ENCODE peak calls at places on chromosomes 4 and X, in five cellular contexts. One of them, this sample, is unnamed. For H3K4me1, the result is how much of the 10 kb centered on the place peaks cover.

GRCh38 chrX:81054904-81055303 is 146.8 kb downstream of the HMGN5 start:
- DNase-seq in breast epithelium: no peak
- DNase-seq in stomach: no peak
- DNase-seq in SK-N-SH: no peak
- DNase-seq in transverse colon: no peak
- DNase-seq in this sample: no peak

GRCh38 chrX:46561931-46562721 is 11.4 kb upstream of the CHST7 start:
- DNase-seq in breast epithelium: no peak
- DNase-seq in stomach: peak
- DNase-seq in SK-N-SH: no peak
- DNase-seq in transverse colon: peak
- DNase-seq in this sample: no peak

GRCh38 chr4:162282711-162283110 is 118.9 kb upstream of the FSTL5 start:
- DNase-seq in breast epithelium: no peak
- DNase-seq in stomach: no peak
- DNase-seq in SK-N-SH: no peak
- DNase-seq in transverse colon: no peak
- DNase-seq in this sample: no peak

GRCh38 chr4:785332-786073 is 40.4 kb downstream of the CPLX1 start:
- DNase-seq in breast epithelium: no peak
- DNase-seq in stomach: no peak
- DNase-seq in SK-N-SH: no peak
- DNase-seq in transverse colon: no peak
- DNase-seq in this sample: peak

GRCh38 chr4:114036426-114036825 is 57.0 kb upstream of the ARSJ start:
- DNase-seq in breast epithelium: no peak
- DNase-seq in stomach: no peak
- DNase-seq in SK-N-SH: no peak
- DNase-seq in transverse colon: no peak
- DNase-seq in this sample: no peak

GRCh38 chrX:50103866-50104566 is 96.8 kb downstream of the AKAP4 start:
- DNase-seq in breast epithelium: no peak
- DNase-seq in stomach: no peak
- DNase-seq in SK-N-SH: peak
- DNase-seq in transverse colon: no peak
- DNase-seq in this sample: no peak

GRCh38 chrX:49838374-49838773 is 9.3 kb downstream of the PAGE4 start:
- DNase-seq in breast epithelium: no peak
- DNase-seq in stomach: peak
- DNase-seq in SK-N-SH: peak
- DNase-seq in transverse colon: peak
- DNase-seq in this sample: no peak

GRCh38 chr4:135371137-135371536 is 1169.5 kb upstream of the PABPC4L start:
- DNase-seq in breast epithelium: no peak
- DNase-seq in stomach: no peak
- DNase-seq in SK-N-SH: peak
- DNase-seq in transverse colon: no peak
- DNase-seq in this sample: no peak

GRCh38 chr4:11529625-11530201 is 101.0 kb upstream of the HS3ST1 start:
- DNase-seq in breast epithelium: no peak
- DNase-seq in stomach: peak
- DNase-seq in SK-N-SH: no peak
- DNase-seq in transverse colon: no peak
- DNase-seq in this sample: no peak

GRCh38 chr4:11532138-11532537 is 103.4 kb upstream of the HS3ST1 start:
- DNase-seq in breast epithelium: no peak
- DNase-seq in stomach: no peak
- DNase-seq in SK-N-SH: no peak
- DNase-seq in transverse colon: no peak
- DNase-seq in this sample: no peak

GRCh38 chr4:11537846-11538245 is 109.2 kb upstream of the HS3ST1 start:
- DNase-seq in breast epithelium: no peak
- DNase-seq in stomach: no peak
- DNase-seq in SK-N-SH: no peak
- DNase-seq in transverse colon: no peak
- DNase-seq in this sample: no peak

GRCh38 chr4:11535333-11535732 is 106.6 kb upstream of the HS3ST1 start:
- DNase-seq in breast epithelium: no peak
- DNase-seq in stomach: no peak
- DNase-seq in SK-N-SH: no peak
- DNase-seq in transverse colon: no peak
- DNase-seq in this sample: no peak
- TF ChIP-seq CTCF in breast epithelium: no peak
- TF ChIP-seq CTCF in stomach: no peak
- TF ChIP-seq CTCF in SK-N-SH: no peak
- TF ChIP-seq CTCF in transverse colon: no peak
- TF ChIP-seq CTCF in this sample: no peak

DNA sequence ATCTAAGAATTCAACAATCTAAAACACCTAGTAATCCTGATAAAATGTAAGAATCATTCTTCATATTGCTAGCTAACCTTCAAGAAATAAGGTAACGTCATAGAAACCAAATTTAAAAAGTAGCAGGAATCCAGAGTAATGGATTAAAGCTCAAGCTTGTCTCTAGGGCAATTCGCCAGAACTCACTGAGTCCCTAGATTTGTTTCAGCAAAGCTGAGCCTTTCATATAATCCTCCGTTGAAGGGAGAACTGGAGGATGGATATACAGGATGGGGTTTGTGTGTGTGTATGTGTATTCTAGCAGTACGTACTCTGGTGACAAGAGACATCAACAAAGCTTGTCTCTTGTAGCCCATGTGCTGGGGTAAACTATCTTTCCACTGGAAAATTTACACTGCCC is 2173.5 kb upstream of the AGA start:
- DNase-seq in breast epithelium: no peak
- DNase-seq in stomach: no peak
- DNase-seq in SK-N-SH: no peak
- DNase-seq in transverse colon: no peak
- DNase-seq in this sample: no peak
- TF ChIP-seq POLR2AphosphoS5 in breast epithelium: no peak
- TF ChIP-seq POLR2AphosphoS5 in stomach: no peak
- TF ChIP-seq POLR2AphosphoS5 in SK-N-SH: no peak
- TF ChIP-seq POLR2AphosphoS5 in transverse colon: no peak
- TF ChIP-seq POLR2AphosphoS5 in this sample: no peak

DNA sequence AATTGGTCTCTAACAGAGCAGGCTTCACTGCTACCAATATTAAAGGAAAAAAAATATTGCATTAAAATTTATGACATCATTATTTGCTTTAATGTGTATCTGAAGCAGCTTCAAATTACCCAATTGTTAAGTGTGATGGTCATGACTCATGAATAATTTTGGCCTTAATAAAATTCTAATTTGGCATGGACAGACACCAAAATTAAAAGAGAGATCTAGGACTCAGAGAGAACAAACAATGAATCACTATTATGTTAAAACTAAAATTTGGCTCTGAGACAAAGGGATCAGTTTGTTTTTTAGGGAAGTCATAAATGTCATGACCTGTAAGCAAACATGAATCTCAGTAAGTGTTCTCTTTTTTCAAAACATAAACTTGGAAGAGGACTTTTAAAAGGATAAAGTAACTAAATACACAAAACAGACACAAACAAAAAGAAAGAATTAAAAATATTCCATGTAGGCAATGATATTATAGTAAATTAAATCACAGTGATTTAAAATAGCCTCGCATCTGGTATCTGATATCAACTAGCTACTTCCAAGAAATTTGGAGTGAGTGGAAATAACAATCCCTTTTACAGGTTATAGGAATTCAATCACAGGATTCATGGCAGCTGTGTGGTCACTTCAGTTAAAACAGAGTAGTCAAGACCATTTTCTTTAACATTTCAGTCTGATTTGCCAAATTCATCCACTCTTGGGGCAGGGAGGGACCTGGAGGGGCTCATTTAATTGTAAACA is 11.6 kb downstream of the VEGFC start:
- DNase-seq in breast epithelium: no peak
- DNase-seq in stomach: no peak
- DNase-seq in SK-N-SH: no peak
- DNase-seq in transverse colon: no peak
- DNase-seq in this sample: no peak
- H3K4me1 ChIP-seq in breast epithelium: under half
- H3K4me1 ChIP-seq in stomach: under half
- H3K4me1 ChIP-seq in SK-N-SH: under half
- H3K4me1 ChIP-seq in transverse colon: under half
- H3K4me1 ChIP-seq in this sample: under half

DNA sequence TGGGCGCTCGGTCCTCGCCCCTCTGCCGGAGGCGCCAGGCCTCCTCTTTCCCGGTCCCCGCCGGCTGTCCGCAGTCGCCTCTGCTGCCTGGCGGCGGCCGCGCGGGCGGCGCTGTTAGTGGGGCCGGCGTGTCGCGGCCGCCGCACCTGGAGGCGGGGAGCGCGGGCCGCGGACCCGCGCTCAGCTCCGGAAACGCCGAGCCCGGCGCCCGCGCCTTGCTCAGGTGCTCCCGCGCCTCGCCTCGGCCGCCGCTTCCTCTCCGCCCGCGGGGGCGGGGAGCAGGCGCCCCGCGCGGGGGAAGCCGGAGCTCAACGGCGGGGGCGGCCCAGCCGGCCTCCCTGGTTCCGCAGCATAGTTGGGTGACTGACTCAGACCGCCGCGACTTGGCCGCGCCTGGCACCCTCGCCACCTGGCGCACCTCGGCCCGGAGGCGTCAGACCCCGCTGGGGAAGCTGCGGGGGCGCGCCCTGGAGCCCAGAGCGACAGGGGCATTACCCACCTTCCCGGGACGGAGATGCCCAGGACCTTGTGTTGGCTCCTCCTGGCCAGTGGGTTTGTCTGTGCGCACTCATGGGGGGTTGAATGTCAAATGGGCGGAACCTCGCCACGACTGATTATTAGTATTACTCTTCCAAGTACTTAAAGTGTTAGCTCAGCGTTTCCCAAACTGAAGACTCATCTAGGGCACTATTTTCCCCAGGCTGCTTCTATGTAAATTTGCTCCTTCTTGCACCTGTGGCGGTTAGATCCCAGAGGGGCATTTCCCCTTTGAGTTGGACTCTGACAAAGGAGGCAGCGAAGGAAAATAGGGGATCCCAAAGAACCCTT is at the start of gene ARAP2:
- DNase-seq in breast epithelium: peak
- DNase-seq in stomach: peak
- DNase-seq in SK-N-SH: peak
- DNase-seq in transverse colon: peak
- DNase-seq in this sample: peak
- TF ChIP-seq CTCF in breast epithelium: no peak
- TF ChIP-seq CTCF in stomach: no peak
- TF ChIP-seq CTCF in SK-N-SH: no peak
- TF ChIP-seq CTCF in transverse colon: no peak
- TF ChIP-seq CTCF in this sample: no peak

GRCh38 chr4:26197018-26197779 is 123.6 kb upstream of the RBPJ start:
- DNase-seq in breast epithelium: peak
- DNase-seq in stomach: peak
- DNase-seq in SK-N-SH: no peak
- DNase-seq in transverse colon: peak
- DNase-seq in this sample: no peak
- TF ChIP-seq POLR2AphosphoS5 in breast epithelium: no peak
- TF ChIP-seq POLR2AphosphoS5 in stomach: no peak
- TF ChIP-seq POLR2AphosphoS5 in SK-N-SH: peak
- TF ChIP-seq POLR2AphosphoS5 in transverse colon: no peak
- TF ChIP-seq POLR2AphosphoS5 in this sample: peak

DNA sequence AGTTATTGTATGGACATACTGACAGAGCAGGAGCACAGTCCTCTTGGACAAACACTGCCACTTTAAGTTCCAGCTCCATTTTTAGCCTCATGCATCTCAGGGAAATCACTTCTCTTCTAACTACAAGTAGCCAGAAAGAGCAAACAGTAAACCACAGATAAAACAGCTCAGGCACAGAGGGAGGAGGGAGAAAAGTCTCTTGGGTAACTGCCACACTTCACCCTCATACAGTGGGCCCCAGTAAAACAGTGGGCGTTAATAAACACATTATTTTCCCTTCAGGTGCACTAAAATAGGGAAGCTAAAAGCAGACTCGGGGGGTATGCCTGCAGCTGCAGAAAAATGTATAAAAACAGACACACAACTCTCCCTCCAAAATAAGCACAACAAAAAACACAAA is 21.6 kb downstream of the CD38 start:
- DNase-seq in breast epithelium: no peak
- DNase-seq in stomach: no peak
- DNase-seq in SK-N-SH: no peak
- DNase-seq in transverse colon: no peak
- DNase-seq in this sample: no peak
- H3K4me1 ChIP-seq in breast epithelium: under half
- H3K4me1 ChIP-seq in stomach: under half
- H3K4me1 ChIP-seq in SK-N-SH: under half
- H3K4me1 ChIP-seq in transverse colon: under half
- H3K4me1 ChIP-seq in this sample: under half

GRCh38 chrX:149528381-149528780 is 12.4 kb upstream of the EOLA1 start:
- DNase-seq in breast epithelium: no peak
- DNase-seq in stomach: no peak
- DNase-seq in SK-N-SH: no peak
- DNase-seq in transverse colon: no peak
- DNase-seq in this sample: no peak

GRCh38 chrX:149522914-149523313 is 17.8 kb upstream of the IDS start:
- DNase-seq in breast epithelium: no peak
- DNase-seq in stomach: no peak
- DNase-seq in SK-N-SH: no peak
- DNase-seq in transverse colon: no peak
- DNase-seq in this sample: no peak

GRCh38 chrX:149531599-149531998 is 9.2 kb upstream of the EOLA1 start:
- DNase-seq in breast epithelium: no peak
- DNase-seq in stomach: no peak
- DNase-seq in SK-N-SH: no peak
- DNase-seq in transverse colon: no peak
- DNase-seq in this sample: no peak

GRCh38 chrX:149527705-149528104 is 13.1 kb upstream of the EOLA1 start:
- DNase-seq in breast epithelium: no peak
- DNase-seq in stomach: no peak
- DNase-seq in SK-N-SH: peak
- DNase-seq in transverse colon: no peak
- DNase-seq in this sample: no peak
- TF ChIP-seq CTCF in breast epithelium: no peak
- TF ChIP-seq CTCF in stomach: peak
- TF ChIP-seq CTCF in SK-N-SH: peak
- TF ChIP-seq CTCF in transverse colon: peak
- TF ChIP-seq CTCF in this sample: peak